ENCODE peak calls at places on chromosome 20, in five cellular contexts. N, Q, T, B and Z are unnamed samples.
A peak's percentile ranks its signal among the peaks of the same experiment; 100 is the strongest.

GRCh38 chr20:21167261-21167660 is 41.4 kb downstream of the KIZ start:
- DNase-seq in N (no peak), Q (no peak), T (no peak), B (no peak), Z (no peak)

GRCh38 chr20:48626226-48626937 is 201.4 kb downstream of the PREX1 start:
- DNase-seq in N (no peak), Q (no peak), T (no peak), B (no peak), Z (no peak)

GRCh38 chr20:1894471-1894950 is 696 bp upstream of the SIRPA start:
- DNase-seq in N (peak; percentile 53), Q (no peak), T (peak; percentile 70), B (peak; percentile 87), Z (peak; percentile 43)

GRCh38 chr20:32574296-32575226 is 10.6 kb downstream of the NOL4L start:
- DNase-seq in N (peak; percentile 81), Q (no peak), T (no peak), B (peak; percentile 92), Z (no peak)

GRCh38 chr20:18428490-18429173 is 38.2 kb downstream of the DZANK1 start:
- DNase-seq in N (no peak), Q (no peak), T (no peak), B (peak; percentile 12), Z (no peak)

GRCh38 chr20:41228858-41229257 is 88.7 kb downstream of the ZHX3 start:
- DNase-seq in N (no peak), Q (no peak), T (no peak), B (no peak), Z (no peak)

GRCh38 chr20:45456632-45457031 is 12.9 kb upstream of the WFDC2 start:
- DNase-seq in N (peak; percentile 49), Q (no peak), T (no peak), B (peak; percentile 66), Z (no peak)

GRCh38 chr20:51529758-51530157 is 12.8 kb downstream of the NFATC2 start:
- DNase-seq in N (no peak), Q (no peak), T (no peak), B (no peak), Z (no peak)

GRCh38 chr20:63694596-63695418 is 1.6 kb upstream of the TNFRSF6B start:
- DNase-seq in N (no peak), Q (no peak), T (peak; percentile 51), B (no peak), Z (peak; percentile 44)

GRCh38 chr20:63101781-63102719 is 95.3 kb upstream of the BHLHE23 start:
- DNase-seq in N (no peak), Q (peak; percentile 40), T (peak; percentile 62), B (peak; percentile 44), Z (no peak)

GRCh38 chr20:47139934-47140333 is 216.6 kb downstream of the ZMYND8 start:
- DNase-seq in N (no peak), Q (no peak), T (no peak), B (peak; percentile 49), Z (no peak)

GRCh38 chr20:35849726-35850125 is 77.9 kb downstream of the PHF20 start:
- DNase-seq in N (no peak), Q (no peak), T (no peak), B (no peak), Z (no peak)

DNA sequence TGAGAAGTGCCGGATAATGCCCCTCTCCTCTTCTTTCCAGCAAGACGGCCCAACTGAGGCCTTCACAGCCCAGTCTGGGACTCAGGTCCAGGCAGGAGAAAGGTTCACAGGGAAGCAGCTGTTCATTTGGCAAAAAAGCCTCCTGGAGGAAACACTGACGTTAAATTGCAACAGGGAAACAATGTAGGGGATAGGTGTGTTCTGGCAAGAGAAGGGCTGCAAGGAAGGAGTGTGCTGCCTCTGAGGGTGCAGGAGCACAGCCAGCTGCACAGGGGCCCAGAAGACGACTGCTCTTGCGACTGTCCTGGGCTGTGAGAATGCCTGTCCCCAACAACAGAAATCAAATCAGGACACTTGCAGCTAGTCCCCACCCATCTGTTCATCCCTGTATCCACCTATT is 70.6 kb upstream of the PMEPA1 start:
- DNase-seq in N (no peak), Q (no peak), T (no peak), B (no peak), Z (no peak)
- H3K4me1 ChIP-seq in N (no peaks in the 10 kb centered on the region), Q (no peaks in the 10 kb centered on the region), T (no peaks in the 10 kb centered on the region), B (no peaks in the 10 kb centered on the region), Z (no peaks in the 10 kb centered on the region)

GRCh38 chr20:7930386-7930785 is 9.9 kb downstream of the HAO1 start:
- DNase-seq in N (no peak), Q (no peak), T (no peak), B (no peak), Z (no peak)

GRCh38 chr20:7926323-7926722 is 13.9 kb downstream of the HAO1 start:
- DNase-seq in N (no peak), Q (no peak), T (no peak), B (no peak), Z (no peak)

GRCh38 chr20:7924692-7925091 is 15.6 kb downstream of the HAO1 start:
- DNase-seq in N (no peak), Q (no peak), T (no peak), B (peak; percentile 12), Z (no peak)

DNA sequence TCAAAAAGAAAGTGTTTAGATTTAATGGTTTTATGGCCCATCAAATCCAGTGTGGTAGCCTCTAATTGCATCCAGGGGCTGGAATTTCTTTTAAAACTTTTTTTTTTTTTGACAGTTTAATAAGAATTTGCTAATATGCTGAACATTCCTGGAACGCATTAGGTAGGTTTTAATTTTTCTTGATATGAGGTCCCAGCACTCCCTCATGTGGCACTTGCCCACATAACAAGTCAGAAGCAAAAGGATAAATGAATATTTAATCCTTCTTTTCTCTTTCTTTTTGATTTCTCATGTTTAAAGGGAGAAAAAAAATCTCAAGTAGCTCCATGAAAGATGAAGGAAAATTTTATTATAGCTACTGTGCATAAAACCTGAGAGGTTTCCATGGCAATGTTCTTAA is 13.5 kb downstream of the HAO1 start:
- DNase-seq in N (no peak), Q (no peak), T (no peak), B (peak; percentile 38), Z (no peak)
- TF ChIP-seq CTCF in N (no peak), Q (no peak), T (no peak), B (peak; percentile 71), Z (no peak)

GRCh38 chr20:25546048-25546447 is 39.3 kb downstream of the NINL start:
- DNase-seq in N (no peak), Q (no peak), T (no peak), B (no peak), Z (no peak)

GRCh38 chr20:25548613-25549086 is 36.7 kb downstream of the NINL start:
- DNase-seq in N (no peak), Q (no peak), T (no peak), B (no peak), Z (no peak)

GRCh38 chr20:25545171-25545570 is 40.2 kb downstream of the NINL start:
- DNase-seq in N (no peak), Q (no peak), T (no peak), B (no peak), Z (no peak)

GRCh38 chr20:25547999-25548398 is 37.3 kb downstream of the NINL start:
- DNase-seq in N (no peak), Q (no peak), T (no peak), B (no peak), Z (no peak)

DNA sequence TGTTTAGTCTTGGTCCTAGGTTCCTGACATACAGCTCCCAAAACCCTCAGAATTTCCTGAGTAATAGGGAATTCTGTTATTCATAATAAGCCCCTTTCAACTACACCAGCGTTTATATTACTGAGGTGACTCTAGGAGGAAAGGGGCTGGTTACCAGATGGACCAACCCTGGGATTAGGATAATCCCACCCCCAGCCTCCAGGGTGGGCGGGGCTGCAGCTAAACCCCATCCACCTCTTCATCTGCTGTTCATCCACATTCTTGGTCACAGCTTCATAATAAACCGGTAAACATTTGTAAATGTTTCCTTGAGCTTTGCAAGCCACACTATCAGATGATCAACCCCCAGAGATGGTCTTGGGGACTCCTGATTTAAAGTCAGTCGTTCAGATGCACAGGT is 38.3 kb downstream of the NINL start:
- DNase-seq in N (no peak), Q (no peak), T (no peak), B (no peak), Z (no peak)
- H3K4me3 ChIP-seq in N (no peak overlapping the region), Q (no peak overlapping the region), T (no peak overlapping the region), B (no peak overlapping the region), Z (no peak overlapping the region)

GRCh38 chr20:53702617-53703016 is 109.0 kb upstream of the ZNF217 start:
- DNase-seq in N (no peak), Q (no peak), T (no peak), B (no peak), Z (no peak)
- H3K4me1 ChIP-seq in N (peaks cover 3% of the 10 kb centered on the region), Q (peaks cover 27% of the 10 kb centered on the region), T (no peaks in the 10 kb centered on the region), B (peaks cover 18% of the 10 kb centered on the region), Z (no peaks in the 10 kb centered on the region)

DNA sequence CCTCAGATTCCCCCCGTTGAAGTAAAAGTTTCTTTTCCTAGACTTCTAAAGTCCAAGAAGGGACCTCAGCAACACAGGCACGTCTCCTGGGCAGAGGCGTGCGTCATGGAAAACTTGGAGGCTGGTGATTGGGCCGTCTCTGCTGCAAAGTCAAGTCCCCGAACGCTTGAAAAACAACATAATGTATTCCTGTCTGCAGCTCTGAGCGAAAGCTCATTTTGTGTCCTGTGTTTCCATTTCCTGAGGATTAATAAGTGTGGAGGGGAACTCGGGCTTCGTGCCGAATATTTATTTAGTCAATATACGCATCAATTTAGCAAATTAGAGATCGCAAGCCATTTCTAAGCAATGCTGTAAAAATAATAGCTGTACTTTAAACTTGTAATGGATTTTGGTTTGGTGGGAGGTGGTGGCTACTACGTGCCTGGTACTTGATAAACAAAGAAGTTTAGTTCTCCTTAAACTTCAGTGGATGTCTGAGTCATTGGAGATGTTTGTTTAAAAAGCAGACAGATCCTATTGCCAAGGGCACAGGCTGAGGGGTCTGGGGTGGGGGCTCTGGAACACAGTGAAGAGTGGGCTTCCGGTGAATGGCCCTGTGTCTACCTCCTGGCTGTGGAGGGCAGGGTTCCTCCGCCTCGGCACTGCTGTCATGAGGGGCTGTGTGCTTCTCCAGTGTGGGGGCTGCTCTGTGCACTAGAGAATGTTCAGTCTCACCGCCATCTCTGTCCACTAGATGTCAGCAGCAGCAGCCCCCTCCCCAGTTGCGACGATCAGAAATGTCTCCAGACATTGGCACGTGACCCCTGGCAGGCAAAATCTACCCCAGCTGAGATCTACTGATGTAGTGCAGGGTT is 21.8 kb downstream of the PCK1 start:
- DNase-seq in N (peak; percentile 40), Q (no peak), T (peak; percentile 43), B (peak; percentile 70), Z (no peak)
- TF ChIP-seq CTCF in N (peak; percentile 66), Q (no peak), T (no peak), B (peak; percentile 62), Z (no peak)